ENCODE peak calls at places on chromosomes 6 and 20, in four cellular contexts. P, H, Q and R are unnamed samples.
A peak's percentile ranks its signal among the peaks of the same experiment; 100 is the strongest.

GRCh38 chr20:24984963-24985640 is 7.4 kb downstream of the APMAP start:
- DNase-seq in Q (no peak), P (no peak), H (no peak), R (no peak)

GRCh38 chr6:107730106-107730505 is 94.0 kb downstream of the SCML4 start:
- DNase-seq in Q (no peak), P (no peak), H (peak; percentile 64), R (no peak)

GRCh38 chr6:53635322-53635721 is 30.2 kb downstream of the KLHL31 start:
- DNase-seq in P (no peak), Q (no peak), H (no peak), R (no peak)

GRCh38 chr6:158008894-158009891 is 27.5 kb downstream of the SYNJ2 start:
- DNase-seq in H (no peak), P (peak; percentile 76), Q (peak; percentile 77), R (peak; percentile 93)

GRCh38 chr20:56418385-56418861 is 6.4 kb downstream of the CASS4 start:
- DNase-seq in P (no peak), H (no peak), Q (no peak), R (no peak)

GRCh38 chr20:49268600-49269365 is 9.1 kb downstream of the ZNFX1 start:
- DNase-seq in P (peak; percentile 38), H (no peak), Q (no peak), R (peak; percentile 70)

GRCh38 chr6:33787336-33787953 is 1.5 kb downstream of the LEMD2 start:
- DNase-seq in Q (no peak), H (no peak), P (peak; percentile 45), R (peak; percentile 53)

GRCh38 chr6:15621203-15622044 is 41.4 kb downstream of the DTNBP1 start:
- DNase-seq in H (no peak), P (no peak), Q (peak; percentile 62), R (peak; percentile 55)

GRCh38 chr20:32207211-32207625 is 325 bp downstream of the PLAGL2 start:
- DNase-seq in Q (no peak), H (peak; percentile 11), P (no peak), R (no peak)

GRCh38 chr20:41524980-41525613 is 93.1 kb downstream of the CHD6 start:
- DNase-seq in Q (peak; percentile 65), H (no peak), P (peak; percentile 49), R (peak; percentile 64)

GRCh38 chr6:97674802-97675201 is 391.8 kb upstream of the MMS22L start:
- DNase-seq in Q (no peak), H (no peak), P (peak; percentile 48), R (no peak)

GRCh38 chr6:41576667-41577066 is 30.5 kb downstream of the FOXP4 start:
- DNase-seq in H (no peak), Q (no peak), P (no peak), R (no peak)

GRCh38 chr20:12166053-12166717 is 248.5 kb downstream of the BTBD3 start:
- DNase-seq in Q (no peak), P (peak; percentile 88), H (no peak), R (peak; percentile 93)

GRCh38 chr20:36113015-36113414 is 41.5 kb upstream of the EPB41L1 start:
- DNase-seq in H (no peak), P (no peak), Q (no peak), R (no peak)

GRCh38 chr6:33424855-33425667 is 5.2 kb downstream of the SYNGAP1 start:
- DNase-seq in P (no peak), Q (no peak), H (no peak), R (no peak)

GRCh38 chr20:9276964-9277363 is 208.1 kb downstream of the PLCB4 start:
- DNase-seq in Q (no peak), H (no peak), P (no peak), R (no peak)

GRCh38 chr6:150877928-150878327 is 12.4 kb downstream of the MTHFD1L start:
- DNase-seq in P (no peak), H (no peak), Q (peak; percentile 78), R (no peak)

GRCh38 chr20:10507052-10507451 is 71.9 kb downstream of the SLX4IP start:
- DNase-seq in H (no peak), P (no peak), Q (no peak), R (no peak)

GRCh38 chr6:139330271-139330670 is 38.5 kb upstream of the TXLNB start:
- DNase-seq in Q (no peak), H (no peak), P (no peak), R (no peak)

GRCh38 chr20:53559816-53560215 is 33.8 kb downstream of the ZNF217 start:
- DNase-seq in H (no peak), Q (no peak), P (no peak), R (no peak)

GRCh38 chr6:133955582-133956412 is 2.8 kb downstream of the TBPL1 start:
- DNase-seq in H (no peak), P (no peak), Q (no peak), R (no peak)

GRCh38 chr6:46325561-46326525 is 155.1 kb upstream of the ENPP5 start:
- DNase-seq in H (peak; percentile 9), Q (no peak), P (peak; percentile 37), R (peak; percentile 37)

GRCh38 chr20:64280460-64280843 is 24.9 kb downstream of the PCMTD2 start:
- DNase-seq in Q (no peak), H (no peak), P (no peak), R (no peak)

GRCh38 chr20:52201395-52201794 is 9.8 kb upstream of the ZFP64 start:
- DNase-seq in H (no peak), P (no peak), Q (no peak), R (no peak)

GRCh38 chr20:63577317-63577894 is 3.4 kb upstream of the HELZ2 start:
- DNase-seq in Q (peak; percentile 83), H (no peak), P (no peak), R (no peak)

GRCh38 chr6:107047807-107048206 is 19.8 kb downstream of the MTRES1 start:
- DNase-seq in H (no peak), P (no peak), Q (no peak), R (no peak)

GRCh38 chr6:63598251-63599036 is 26.2 kb downstream of the LOC128125822 start:
- DNase-seq in P (peak; percentile 29), Q (peak; percentile 79), H (peak; percentile 73), R (peak; percentile 63)

GRCh38 chr20:35121186-35121585 is 25.9 kb downstream of the EDEM2 start:
- DNase-seq in P (no peak), Q (no peak), H (no peak), R (no peak)

GRCh38 chr6:163249651-163250101 is 164.8 kb upstream of the QKI start:
- DNase-seq in Q (no peak), H (no peak), P (no peak), R (no peak)

GRCh38 chr6:149075616-149076354 is 241.7 kb upstream of the TAB2 start:
- DNase-seq in H (no peak), P (no peak), Q (no peak), R (peak; percentile 43)

GRCh38 chr6:116244284-116244683 is 9.6 kb downstream of the TSPYL4 start:
- DNase-seq in P (no peak), H (no peak), Q (no peak), R (no peak)

GRCh38 chr6:169289671-169290408 is 36.2 kb upstream of the THBS2 start:
- DNase-seq in H (no peak), Q (no peak), P (no peak), R (peak; percentile 93)

GRCh38 chr6:2841264-2842138 is at the start of gene SERPINB1:
- DNase-seq in H (peak; percentile 70), Q (peak; percentile 94), P (peak; percentile 95), R (peak; percentile 92)

GRCh38 chr20:34750484-34750883 is 46.3 kb downstream of the TP53INP2 start:
- DNase-seq in P (no peak), H (no peak), Q (no peak), R (no peak)

GRCh38 chr6:159169557-159170332 is 545 bp downstream of the FNDC1 start:
- DNase-seq in H (no peak), Q (no peak), P (peak; percentile 40), R (peak; percentile 30)

GRCh38 chr6:159170333-159170672 is 1.1 kb downstream of the FNDC1 start:
- DNase-seq in H (no peak), P (no peak), Q (no peak), R (no peak)

GRCh38 chr6:159169193-159169555 is at the start of gene FNDC1:
- DNase-seq in Q (no peak), H (no peak), P (no peak), R (no peak)

GRCh38 chr6:159170999-159171712 is 2.0 kb downstream of the FNDC1 start:
- DNase-seq in H (no peak), P (peak; percentile 67), Q (no peak), R (peak; percentile 71)

DNA sequence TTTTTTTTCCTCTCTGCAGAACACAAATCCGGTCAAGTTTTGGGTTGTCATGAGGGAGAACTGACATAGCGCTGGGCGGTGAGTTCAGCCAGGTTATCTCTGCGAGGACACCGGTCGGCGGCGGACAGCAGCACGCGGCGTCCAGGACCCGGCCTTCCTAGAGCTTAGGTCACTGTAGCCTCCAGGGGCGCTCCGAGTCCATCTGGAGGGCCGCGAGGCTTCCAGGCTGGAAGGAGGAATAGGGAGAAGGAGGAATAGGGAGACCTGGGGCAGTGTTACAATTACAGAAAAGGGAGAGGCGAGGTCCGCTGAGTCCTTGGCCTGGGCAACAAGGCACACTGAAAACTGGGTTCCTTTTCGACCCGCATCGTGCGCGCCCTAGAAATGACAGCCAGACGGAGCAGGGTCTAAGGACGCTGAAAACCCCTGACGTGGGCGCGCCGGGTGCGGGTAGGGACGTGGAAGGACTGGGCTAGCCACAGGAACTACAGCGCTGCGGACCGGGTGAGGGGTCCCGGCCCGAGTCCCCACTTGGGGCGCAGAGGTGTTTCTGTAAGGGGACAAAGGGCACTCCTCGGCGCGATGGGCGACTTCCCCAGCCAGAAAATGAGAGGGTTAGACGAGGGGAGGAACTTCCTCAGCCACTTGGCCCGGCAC is 536 bp upstream of the FNDC1 start:
- DNase-seq in Q (peak; percentile 67), H (no peak), P (peak; percentile 44), R (peak; percentile 53)
- TF ChIP-seq CTCF in Q (no peak), H (no peak), P (peak; percentile 29), R (peak; percentile 22)

GRCh38 chr20:44079968-44080560 is 106.9 kb downstream of the JPH2 start:
- DNase-seq in H (no peak), Q (no peak), P (no peak), R (peak; percentile 28)
- H3K4me3 ChIP-seq in H (no peak overlapping the region), Q (no peak overlapping the region), P (no peak overlapping the region), R (no peak overlapping the region)

DNA sequence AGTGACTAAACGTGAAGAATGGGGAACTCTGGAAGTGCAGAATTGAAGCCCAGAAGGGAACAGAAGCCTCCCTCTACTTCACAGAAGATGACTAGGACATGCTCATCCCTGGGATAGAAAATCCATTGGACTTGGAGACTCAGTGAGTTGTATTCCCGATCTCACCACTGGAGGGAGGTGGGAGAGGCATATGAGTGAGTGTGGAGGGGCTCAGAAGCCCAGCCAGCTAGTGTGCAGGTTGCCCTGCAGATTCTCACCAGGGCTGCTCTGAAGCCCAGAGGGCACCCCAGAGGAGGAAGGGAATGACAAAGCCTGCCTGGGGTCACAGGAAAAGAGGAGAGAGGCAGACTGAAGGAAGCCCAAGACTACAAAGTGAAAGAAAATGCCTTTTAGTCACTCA is 42.1 kb upstream of the HLA-E start:
- DNase-seq in H (no peak), P (no peak), Q (no peak), R (no peak)
- TF ChIP-seq CTCF in H (no peak), P (no peak), Q (no peak), R (peak; percentile 37)

GRCh38 chr6:142015011-142015410 is 117.7 kb upstream of the GJE1 start:
- DNase-seq in Q (no peak), P (no peak), H (no peak), R (no peak)
- H3K4me3 ChIP-seq in Q (no peak overlapping the region), P (peak overlapping the region; percentile 23), H (no peak overlapping the region), R (no peak overlapping the region)